ENCODE peak calls at places on chromosomes 2 and 18, in five cellular contexts. One of them, this sample, is unnamed.

GRCh38 chr18:427005-427404 is 73.5 kb downstream of the COLEC12 start:
- DNase-seq in cardiac fibroblast: peak; percentile 65
- DNase-seq in left lung: no peak
- DNase-seq in Panc1: no peak
- DNase-seq in foreskin fibroblast: peak; percentile 77
- DNase-seq in this sample: no peak

GRCh38 chr2:42064417-42064942 is 16.7 kb downstream of the PKDCC start:
- DNase-seq in Panc1: no peak
- DNase-seq in left lung: no peak
- DNase-seq in cardiac fibroblast: peak; percentile 68
- DNase-seq in foreskin fibroblast: peak; percentile 68
- DNase-seq in this sample: no peak

GRCh38 chr18:30376515-30376914 is 666.0 kb downstream of the DSC3 start:
- DNase-seq in cardiac fibroblast: no peak
- DNase-seq in left lung: no peak
- DNase-seq in foreskin fibroblast: no peak
- DNase-seq in Panc1: no peak
- DNase-seq in this sample: peak; percentile 2

GRCh38 chr18:22174341-22175148 is 5.2 kb downstream of the GATA6 start:
- DNase-seq in Panc1: no peak
- DNase-seq in cardiac fibroblast: peak; percentile 62
- DNase-seq in foreskin fibroblast: no peak
- DNase-seq in left lung: no peak
- DNase-seq in this sample: no peak

GRCh38 chr2:1494906-1495305 is 81.6 kb downstream of the TPO start:
- DNase-seq in cardiac fibroblast: no peak
- DNase-seq in left lung: peak; percentile 1
- DNase-seq in Panc1: no peak
- DNase-seq in foreskin fibroblast: no peak
- DNase-seq in this sample: no peak

GRCh38 chr2:85112906-85113625 is 20.1 kb upstream of the TCF7L1 start:
- DNase-seq in Panc1: no peak
- DNase-seq in cardiac fibroblast: no peak
- DNase-seq in foreskin fibroblast: no peak
- DNase-seq in left lung: no peak
- DNase-seq in this sample: no peak

GRCh38 chr2:167842047-167842446 is 405.3 kb downstream of the STK39 start:
- DNase-seq in foreskin fibroblast: no peak
- DNase-seq in Panc1: no peak
- DNase-seq in cardiac fibroblast: no peak
- DNase-seq in left lung: no peak
- DNase-seq in this sample: no peak

GRCh38 chr18:21484851-21485636 is 115.5 kb downstream of the ESCO1 start:
- DNase-seq in left lung: no peak
- DNase-seq in foreskin fibroblast: peak; percentile 23
- DNase-seq in Panc1: no peak
- DNase-seq in cardiac fibroblast: peak; percentile 41
- DNase-seq in this sample: no peak

GRCh38 chr2:224369028-224369632 is 32.8 kb downstream of the FAM124B start:
- DNase-seq in foreskin fibroblast: peak; percentile 34
- DNase-seq in cardiac fibroblast: peak; percentile 68
- DNase-seq in Panc1: no peak
- DNase-seq in left lung: no peak
- DNase-seq in this sample: peak; percentile 48

GRCh38 chr2:210676067-210676466 is 119.7 kb downstream of the CPS1 start:
- DNase-seq in Panc1: no peak
- DNase-seq in foreskin fibroblast: no peak
- DNase-seq in left lung: no peak
- DNase-seq in cardiac fibroblast: no peak
- DNase-seq in this sample: no peak

GRCh38 chr2:153360239-153360638 is 118.3 kb downstream of the RPRM start:
- DNase-seq in left lung: no peak
- DNase-seq in foreskin fibroblast: no peak
- DNase-seq in Panc1: no peak
- DNase-seq in cardiac fibroblast: no peak
- DNase-seq in this sample: no peak

GRCh38 chr2:64250751-64251405 is 106.7 kb upstream of the PELI1 start:
- DNase-seq in cardiac fibroblast: no peak
- DNase-seq in Panc1: no peak
- DNase-seq in left lung: no peak
- DNase-seq in foreskin fibroblast: no peak
- DNase-seq in this sample: no peak

GRCh38 chr2:74513605-74514367 is 464 bp upstream of the TLX2 start:
- DNase-seq in cardiac fibroblast: no peak
- DNase-seq in left lung: no peak
- DNase-seq in foreskin fibroblast: no peak
- DNase-seq in Panc1: no peak
- DNase-seq in this sample: no peak

GRCh38 chr18:46488472-46489213 is 168.4 kb downstream of the LOXHD1 start:
- DNase-seq in left lung: no peak
- DNase-seq in Panc1: no peak
- DNase-seq in cardiac fibroblast: no peak
- DNase-seq in foreskin fibroblast: no peak
- DNase-seq in this sample: no peak

GRCh38 chr2:225998653-225999052 is 599.1 kb downstream of the NYAP2 start:
- DNase-seq in foreskin fibroblast: no peak
- DNase-seq in left lung: no peak
- DNase-seq in Panc1: no peak
- DNase-seq in cardiac fibroblast: no peak
- DNase-seq in this sample: no peak

GRCh38 chr2:157627594-157628281 is 926 bp downstream of the ACVR1C start:
- DNase-seq in left lung: no peak
- DNase-seq in foreskin fibroblast: no peak
- DNase-seq in Panc1: no peak
- DNase-seq in cardiac fibroblast: no peak
- DNase-seq in this sample: no peak

GRCh38 chr18:32425466-32425865 is 45.2 kb downstream of the GAREM1 start:
- DNase-seq in foreskin fibroblast: no peak
- DNase-seq in cardiac fibroblast: peak; percentile 80
- DNase-seq in left lung: no peak
- DNase-seq in Panc1: no peak
- DNase-seq in this sample: no peak

GRCh38 chr2:5530022-5530696 is 162.0 kb upstream of the SOX11 start:
- DNase-seq in foreskin fibroblast: no peak
- DNase-seq in cardiac fibroblast: no peak
- DNase-seq in Panc1: no peak
- DNase-seq in left lung: no peak
- DNase-seq in this sample: no peak

GRCh38 chr2:37271376-37272067 is 40.1 kb downstream of the NDUFAF7 start:
- DNase-seq in Panc1: no peak
- DNase-seq in foreskin fibroblast: no peak
- DNase-seq in cardiac fibroblast: no peak
- DNase-seq in left lung: no peak
- DNase-seq in this sample: no peak

GRCh38 chr2:181656450-181657261 is at the start of gene CERKL:
- DNase-seq in Panc1: no peak
- DNase-seq in foreskin fibroblast: peak; percentile 25
- DNase-seq in left lung: peak; percentile 68
- DNase-seq in cardiac fibroblast: peak; percentile 15
- DNase-seq in this sample: peak; percentile 61

GRCh38 chr2:174535757-174536703 is 49.2 kb upstream of the GPR155 start:
- DNase-seq in cardiac fibroblast: no peak
- DNase-seq in foreskin fibroblast: no peak
- DNase-seq in left lung: no peak
- DNase-seq in Panc1: no peak
- DNase-seq in this sample: peak; percentile 18

GRCh38 chr2:86213699-86214502 is 14.6 kb downstream of the MRPL35 start:
- DNase-seq in cardiac fibroblast: peak; percentile 38
- DNase-seq in foreskin fibroblast: no peak
- DNase-seq in Panc1: no peak
- DNase-seq in left lung: no peak
- DNase-seq in this sample: no peak

GRCh38 chr2:198957183-198957582 is 500.6 kb downstream of the SATB2 start:
- DNase-seq in Panc1: no peak
- DNase-seq in foreskin fibroblast: no peak
- DNase-seq in cardiac fibroblast: no peak
- DNase-seq in left lung: no peak
- DNase-seq in this sample: no peak

GRCh38 chr2:198966269-198966668 is 491.5 kb downstream of the SATB2 start:
- DNase-seq in left lung: no peak
- DNase-seq in Panc1: no peak
- DNase-seq in cardiac fibroblast: no peak
- DNase-seq in foreskin fibroblast: no peak
- DNase-seq in this sample: no peak

DNA sequence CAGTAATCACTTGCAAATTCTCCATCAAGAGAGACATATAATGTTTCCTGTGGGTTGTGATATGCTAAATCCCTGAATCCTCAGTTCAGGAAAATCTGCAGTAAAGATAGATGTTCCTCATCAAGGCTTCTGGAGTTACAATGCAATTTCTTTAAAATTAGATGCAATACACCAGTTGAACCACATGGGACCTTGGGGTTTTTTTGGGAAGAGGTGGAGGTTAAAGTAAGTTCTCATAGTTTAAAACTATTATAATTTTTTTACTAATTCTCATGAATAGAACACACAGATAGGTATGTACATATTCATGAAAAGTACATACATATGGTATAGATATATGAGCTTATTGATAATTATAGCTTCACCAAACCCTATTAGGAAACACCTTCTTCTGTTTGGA is 496.2 kb downstream of the SATB2 start:
- DNase-seq in left lung: no peak
- DNase-seq in Panc1: no peak
- DNase-seq in cardiac fibroblast: no peak
- DNase-seq in foreskin fibroblast: peak; percentile 0
- DNase-seq in this sample: no peak
- TF ChIP-seq CTCF in left lung: no peak
- TF ChIP-seq CTCF in Panc1: no peak
- TF ChIP-seq CTCF in cardiac fibroblast: no peak
- TF ChIP-seq CTCF in foreskin fibroblast: no peak
- TF ChIP-seq CTCF in this sample: no peak

GRCh38 chr18:26546875-26547301 is 1.5 kb downstream of the KCTD1 start:
- DNase-seq in foreskin fibroblast: no peak
- DNase-seq in left lung: no peak
- DNase-seq in cardiac fibroblast: no peak
- DNase-seq in Panc1: no peak
- DNase-seq in this sample: no peak
- H3K4me3 ChIP-seq in foreskin fibroblast: peak overlapping the region; percentile 68
- H3K4me3 ChIP-seq in left lung: peak overlapping the region; percentile 60
- H3K4me3 ChIP-seq in cardiac fibroblast: no peak overlapping the region
- H3K4me3 ChIP-seq in Panc1: peak overlapping the region; percentile 71
- H3K4me3 ChIP-seq in this sample: no peak overlapping the region

DNA sequence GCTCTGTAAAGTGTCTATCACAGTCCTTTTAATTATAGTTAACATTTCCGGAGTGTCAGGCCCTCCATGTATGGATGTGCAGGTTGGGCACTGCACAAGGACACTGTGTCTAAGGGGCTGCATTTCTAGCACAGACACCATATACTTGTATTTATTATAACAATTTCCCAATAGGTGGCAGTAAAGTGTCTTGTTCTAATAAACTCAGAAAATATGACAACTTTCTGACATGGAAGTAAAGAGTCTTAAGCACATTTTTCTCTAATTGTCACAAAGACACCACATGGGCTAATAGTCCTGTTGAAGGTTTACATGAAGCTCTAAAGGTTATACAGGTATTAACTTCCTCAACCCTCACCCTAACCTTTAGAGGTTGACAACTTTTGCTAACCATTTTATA is 156.6 kb downstream of the DYSF start:
- DNase-seq in cardiac fibroblast: peak; percentile 64
- DNase-seq in foreskin fibroblast: no peak
- DNase-seq in left lung: no peak
- DNase-seq in Panc1: peak; percentile 27
- DNase-seq in this sample: peak; percentile 20
- TF ChIP-seq CTCF in cardiac fibroblast: no peak
- TF ChIP-seq CTCF in foreskin fibroblast: peak; percentile 5
- TF ChIP-seq CTCF in left lung: no peak
- TF ChIP-seq CTCF in Panc1: no peak
- TF ChIP-seq CTCF in this sample: no peak

GRCh38 chr2:166725907-166726306 is 162.4 kb upstream of the XIRP2 start:
- DNase-seq in Panc1: no peak
- DNase-seq in foreskin fibroblast: no peak
- DNase-seq in cardiac fibroblast: no peak
- DNase-seq in left lung: no peak
- DNase-seq in this sample: no peak
- H3K4me3 ChIP-seq in Panc1: no peak overlapping the region
- H3K4me3 ChIP-seq in foreskin fibroblast: no peak overlapping the region
- H3K4me3 ChIP-seq in cardiac fibroblast: no peak overlapping the region
- H3K4me3 ChIP-seq in left lung: no peak overlapping the region
- H3K4me3 ChIP-seq in this sample: no peak overlapping the region

DNA sequence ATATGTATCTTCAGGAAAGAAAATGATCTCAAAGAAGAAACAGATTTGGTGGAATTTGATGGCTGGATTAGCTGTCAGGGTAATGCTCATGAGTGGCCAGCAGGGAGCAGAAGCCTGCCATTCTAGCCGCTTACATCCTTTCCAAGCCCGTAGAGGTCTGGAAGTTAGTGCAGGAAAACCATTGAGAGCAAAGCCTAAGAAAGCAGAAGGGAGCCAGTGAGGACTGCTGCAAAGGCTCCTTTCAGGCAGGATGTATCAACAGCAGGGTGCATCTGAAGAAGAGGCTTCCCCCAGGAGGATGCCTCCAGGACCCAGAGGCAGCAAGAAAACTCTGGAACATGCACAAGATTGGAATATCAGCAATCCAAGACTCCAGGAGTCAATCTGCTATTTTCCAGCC is 22.9 kb upstream of the LBH start:
- DNase-seq in Panc1: peak; percentile 51
- DNase-seq in foreskin fibroblast: peak; percentile 67
- DNase-seq in left lung: no peak
- DNase-seq in cardiac fibroblast: peak; percentile 87
- DNase-seq in this sample: peak; percentile 68
- TF ChIP-seq CTCF in Panc1: peak; percentile 88
- TF ChIP-seq CTCF in foreskin fibroblast: peak; percentile 80
- TF ChIP-seq CTCF in left lung: peak; percentile 83
- TF ChIP-seq CTCF in cardiac fibroblast: peak; percentile 89
- TF ChIP-seq CTCF in this sample: peak; percentile 78

DNA sequence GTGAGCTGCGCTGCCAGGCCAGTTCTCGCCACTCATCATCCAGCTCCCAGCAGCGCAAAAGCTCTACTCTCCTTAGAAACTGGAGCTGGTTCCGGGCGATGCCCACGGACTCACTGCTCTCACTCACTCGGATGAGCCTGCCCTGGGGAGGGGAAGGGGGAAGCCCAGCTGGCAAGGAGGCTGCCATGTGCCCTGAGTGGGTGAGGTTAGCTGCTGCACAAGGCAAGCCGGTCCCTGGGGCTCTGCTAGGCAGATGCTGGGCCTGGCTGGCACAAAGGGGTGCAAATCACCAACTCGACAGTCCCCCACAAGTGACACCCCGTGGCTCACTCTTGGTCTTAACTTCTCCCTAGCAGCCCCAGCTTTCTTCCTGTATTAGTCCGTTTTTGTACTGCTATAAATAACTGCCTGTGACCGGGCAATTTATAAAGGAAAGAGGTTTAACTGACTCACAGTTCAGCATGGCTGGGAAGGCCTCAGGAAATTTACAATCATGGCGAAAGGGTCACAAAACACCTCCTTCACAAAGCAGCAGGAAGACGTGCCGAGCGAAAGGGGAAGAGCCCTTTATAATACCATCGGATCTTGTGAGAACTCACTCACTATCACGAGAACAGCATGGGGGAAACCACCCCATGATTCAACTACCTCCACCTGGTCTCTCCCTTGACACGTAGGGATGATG is 33.3 kb downstream of the ADCY3 start:
- DNase-seq in left lung: no peak
- DNase-seq in foreskin fibroblast: no peak
- DNase-seq in cardiac fibroblast: no peak
- DNase-seq in Panc1: no peak
- DNase-seq in this sample: no peak
- H3K4me3 ChIP-seq in left lung: peak overlapping the region; percentile 6
- H3K4me3 ChIP-seq in foreskin fibroblast: no peak overlapping the region
- H3K4me3 ChIP-seq in cardiac fibroblast: no peak overlapping the region
- H3K4me3 ChIP-seq in Panc1: no peak overlapping the region
- H3K4me3 ChIP-seq in this sample: no peak overlapping the region